ENCODE peak calls at places on chromosome 15, in nine cellular contexts. D is Kasumi-1, M is T-cell, A is thyroid gland, N is kidney, L is NCI-H774, P is GM23338, U is substantia nigra, C is Karpas-422. E is an unnamed sample.

GRCh38 chr15:64286473-64286872 is 69.5 kb downstream of the CSNK1G1 start:
- DNase-seq in D (no peak), M (no peak), A (no peak), N (no peak), L (no peak), P (no peak), U (no peak), C (no peak), E (no peak)

GRCh38 chr15:101489236-101489632 is 273 bp downstream of the PCSK6 start:
- DNase-seq in D (peak; percentile 13), M (no peak), A (no peak), N (no peak), L (no peak), P (peak; percentile 78), U (no peak), C (no peak), E (peak; percentile 32)

GRCh38 chr15:90413411-90414379 is 25.7 kb downstream of the IQGAP1 start:
- DNase-seq in D (peak; percentile 42), M (no peak), A (peak; percentile 27), N (no peak), L (no peak), P (no peak), U (no peak), C (no peak), E (no peak)

GRCh38 chr15:67120009-67120838 is 54.8 kb downstream of the SMAD3 start:
- DNase-seq in D (no peak), M (no peak), A (no peak), N (no peak), L (no peak), P (no peak), U (no peak), C (no peak), E (no peak)

GRCh38 chr15:79283252-79284048 is 928 bp downstream of the ANKRD34C start:
- DNase-seq in D (no peak), M (peak; percentile 4), A (peak; percentile 54), N (no peak), L (no peak), P (peak; percentile 89), U (no peak), C (no peak), E (no peak)

GRCh38 chr15:99213187-99213811 is 36.1 kb downstream of the TTC23 start:
- DNase-seq in D (peak; percentile 64), M (peak; percentile 57), A (peak; percentile 88), N (peak; percentile 77), L (peak; percentile 35), P (peak; percentile 75), U (peak; percentile 63), C (peak; percentile 82), E (peak; percentile 36)

GRCh38 chr15:76898102-76898501 is 7.0 kb downstream of the SCAPER start:
- DNase-seq in D (no peak), M (no peak), A (no peak), N (no peak), L (no peak), P (no peak), U (no peak), C (no peak), E (no peak)

GRCh38 chr15:58243083-58243482 is 104.9 kb downstream of the AQP9 start:
- DNase-seq in D (no peak), M (no peak), A (no peak), N (no peak), L (peak; percentile 73), P (no peak), U (no peak), C (no peak), E (peak; percentile 94)

GRCh38 chr15:40463279-40463678 is 7.5 kb upstream of the CHST14 start:
- DNase-seq in D (no peak), M (no peak), A (no peak), N (no peak), L (no peak), P (no peak), U (no peak), C (no peak), E (no peak)

GRCh38 chr15:58179741-58180381 is 41.7 kb downstream of the AQP9 start:
- DNase-seq in D (no peak), M (no peak), A (no peak), N (no peak), L (no peak), P (no peak), U (no peak), C (no peak), E (no peak)

GRCh38 chr15:74318376-74319137 is 48.9 kb downstream of the CYP11A1 start:
- DNase-seq in D (peak; percentile 24), M (no peak), A (no peak), N (no peak), L (peak; percentile 67), P (peak; percentile 39), U (no peak), C (no peak), E (peak; percentile 64)

GRCh38 chr15:36152961-36153360 is 426.5 kb upstream of the CDIN1 start:
- DNase-seq in D (no peak), M (no peak), A (no peak), N (no peak), L (no peak), P (no peak), U (no peak), C (no peak), E (no peak)

GRCh38 chr15:78507831-78508160 is 419 bp downstream of the HYKK start:
- DNase-seq in D (no peak), M (no peak), A (no peak), N (no peak), L (no peak), P (no peak), U (no peak), C (no peak), E (no peak)

GRCh38 chr15:56759450-56759845 is 26.1 kb upstream of the ZNF280D start:
- DNase-seq in D (peak; percentile 37), M (no peak), A (peak; percentile 4), N (no peak), L (no peak), P (no peak), U (no peak), C (no peak), E (no peak)

GRCh38 chr15:44782516-44782915 is 46.2 kb downstream of the TRIM69 start:
- DNase-seq in D (no peak), M (no peak), A (no peak), N (no peak), L (no peak), P (no peak), U (no peak), C (no peak), E (no peak)

GRCh38 chr15:87123676-87124382 is 1044.2 kb downstream of the AGBL1 start:
- DNase-seq in D (no peak), M (no peak), A (no peak), N (no peak), L (no peak), P (no peak), U (no peak), C (no peak), E (no peak)

GRCh38 chr15:100651253-100651652 is 48.9 kb downstream of the ASB7 start:
- DNase-seq in D (no peak), M (no peak), A (no peak), N (no peak), L (no peak), P (no peak), U (no peak), C (no peak), E (no peak)

GRCh38 chr15:31267161-31268107 is 59.2 kb upstream of the KLF13 start:
- DNase-seq in D (no peak), M (no peak), A (no peak), N (peak; percentile 48), L (no peak), P (no peak), U (no peak), C (no peak), E (no peak)

GRCh38 chr15:62453356-62453755 is 288.3 kb upstream of the C2CD4B start:
- DNase-seq in D (no peak), M (no peak), A (no peak), N (no peak), L (no peak), P (no peak), U (no peak), C (no peak), E (no peak)

GRCh38 chr15:51267714-51268105 is 70.7 kb downstream of the CYP19A1 start:
- DNase-seq in D (no peak), M (no peak), A (peak; percentile 19), N (no peak), L (no peak), P (peak; percentile 36), U (no peak), C (no peak), E (no peak)

GRCh38 chr15:85141601-85142185 is 160.0 kb downstream of the PDE8A start:
- DNase-seq in D (no peak), M (no peak), A (no peak), N (no peak), L (no peak), P (no peak), U (no peak), C (no peak), E (no peak)

GRCh38 chr15:40345867-40346578 is 4.8 kb upstream of the PHGR1 start:
- DNase-seq in D (no peak), M (no peak), A (peak; percentile 58), N (peak; percentile 36), L (no peak), P (no peak), U (no peak), C (no peak), E (no peak)

GRCh38 chr15:87031545-87032230 is 952.0 kb downstream of the AGBL1 start:
- DNase-seq in D (no peak), M (no peak), A (no peak), N (no peak), L (no peak), P (no peak), U (no peak), C (no peak), E (no peak)

GRCh38 chr15:70795311-70795665 is 31.9 kb upstream of the UACA start:
- DNase-seq in D (no peak), M (no peak), A (no peak), N (no peak), L (no peak), P (no peak), U (no peak), C (no peak), E (no peak)

GRCh38 chr15:77036537-77037474 is 34.1 kb downstream of the TSPAN3 start:
- DNase-seq in D (no peak), M (no peak), A (no peak), N (peak; percentile 68), L (no peak), P (no peak), U (no peak), C (no peak), E (no peak)

GRCh38 chr15:89335289-89336041 is 841 bp upstream of the POLG start:
- DNase-seq in D (peak; percentile 59), M (peak; percentile 32), A (peak; percentile 77), N (no peak), L (no peak), P (peak; percentile 71), U (no peak), C (no peak), E (peak; percentile 68)

GRCh38 chr15:70197318-70197944 is 99.7 kb upstream of the TLE3 start:
- DNase-seq in D (no peak), M (no peak), A (no peak), N (no peak), L (no peak), P (no peak), U (no peak), C (no peak), E (no peak)

E was measured in NCI-H345.